ENCODE peak calls at places on chromosomes 5 and 9, in seven cellular contexts. One of them, this sample, is unnamed.

GRCh38 chr5:68548959-68549676 is 333.6 kb downstream of the PIK3R1 start:
- DNase-seq in mesenchymal stem cell: peak; percentile 89
- DNase-seq in IMR-90: peak; percentile 92
- DNase-seq in neuronal stem cell: no peak
- DNase-seq in H9: no peak
- DNase-seq in mesendoderm: no peak
- DNase-seq in H1: no peak
- DNase-seq in this sample: no peak

GRCh38 chr5:66972004-66972403 is 224.6 kb downstream of the CD180 start:
- DNase-seq in mesenchymal stem cell: no peak
- DNase-seq in IMR-90: no peak
- DNase-seq in neuronal stem cell: no peak
- DNase-seq in H9: no peak
- DNase-seq in mesendoderm: no peak
- DNase-seq in H1: no peak
- DNase-seq in this sample: no peak

GRCh38 chr9:85516976-85517637 is 224.6 kb downstream of the AGTPBP1 start:
- DNase-seq in mesenchymal stem cell: no peak
- DNase-seq in IMR-90: no peak
- DNase-seq in neuronal stem cell: no peak
- DNase-seq in H9: no peak
- DNase-seq in mesendoderm: no peak
- DNase-seq in H1: no peak
- DNase-seq in this sample: peak; percentile 87

GRCh38 chr9:9615086-9615485 is 997.7 kb downstream of the PTPRD start:
- DNase-seq in mesenchymal stem cell: no peak
- DNase-seq in IMR-90: no peak
- DNase-seq in neuronal stem cell: no peak
- DNase-seq in H9: no peak
- DNase-seq in mesendoderm: no peak
- DNase-seq in H1: no peak
- DNase-seq in this sample: no peak

GRCh38 chr5:110726249-110727024 is at the start of gene TMEM232:
- DNase-seq in mesenchymal stem cell: peak; percentile 79
- DNase-seq in IMR-90: peak; percentile 78
- DNase-seq in neuronal stem cell: peak; percentile 67
- DNase-seq in H9: peak; percentile 86
- DNase-seq in mesendoderm: peak; percentile 92
- DNase-seq in H1: peak; percentile 77
- DNase-seq in this sample: peak; percentile 90

GRCh38 chr5:116441223-116441622 is 133.4 kb downstream of the SEMA6A start:
- DNase-seq in mesenchymal stem cell: no peak
- DNase-seq in IMR-90: no peak
- DNase-seq in neuronal stem cell: no peak
- DNase-seq in H9: peak; percentile 68
- DNase-seq in mesendoderm: peak; percentile 58
- DNase-seq in H1: peak; percentile 57
- DNase-seq in this sample: no peak

GRCh38 chr5:64612349-64612961 is 77.8 kb upstream of the SHISAL2B start:
- DNase-seq in mesenchymal stem cell: peak; percentile 69
- DNase-seq in IMR-90: peak; percentile 64
- DNase-seq in neuronal stem cell: peak; percentile 59
- DNase-seq in H9: peak; percentile 36
- DNase-seq in mesendoderm: peak; percentile 81
- DNase-seq in H1: no peak
- DNase-seq in this sample: peak; percentile 75

GRCh38 chr9:108217601-108218190 is 638.1 kb downstream of the ACTL7B start:
- DNase-seq in mesenchymal stem cell: no peak
- DNase-seq in IMR-90: no peak
- DNase-seq in neuronal stem cell: no peak
- DNase-seq in H9: no peak
- DNase-seq in mesendoderm: no peak
- DNase-seq in H1: no peak
- DNase-seq in this sample: no peak

GRCh38 chr9:21605489-21605931 is 123.4 kb upstream of the IFNE start:
- DNase-seq in mesenchymal stem cell: peak; percentile 72
- DNase-seq in IMR-90: peak; percentile 88
- DNase-seq in neuronal stem cell: no peak
- DNase-seq in H9: no peak
- DNase-seq in mesendoderm: no peak
- DNase-seq in H1: no peak
- DNase-seq in this sample: no peak

GRCh38 chr9:114108016-114108833 is 9.1 kb upstream of the KIF12 start:
- DNase-seq in mesenchymal stem cell: peak; percentile 74
- DNase-seq in IMR-90: peak; percentile 77
- DNase-seq in neuronal stem cell: peak; percentile 87
- DNase-seq in H9: peak; percentile 92
- DNase-seq in mesendoderm: peak; percentile 90
- DNase-seq in H1: peak; percentile 93
- DNase-seq in this sample: peak; percentile 95

GRCh38 chr9:20658677-20659473 is 25.2 kb upstream of the FOCAD start:
- DNase-seq in mesenchymal stem cell: peak; percentile 62
- DNase-seq in IMR-90: no peak
- DNase-seq in neuronal stem cell: no peak
- DNase-seq in H9: no peak
- DNase-seq in mesendoderm: peak; percentile 60
- DNase-seq in H1: no peak
- DNase-seq in this sample: peak; percentile 19

GRCh38 chr5:147949711-147950573 is 43.6 kb upstream of the C5orf46 start:
- DNase-seq in mesenchymal stem cell: peak; percentile 65
- DNase-seq in IMR-90: peak; percentile 39
- DNase-seq in neuronal stem cell: peak; percentile 18
- DNase-seq in H9: no peak
- DNase-seq in mesendoderm: peak; percentile 67
- DNase-seq in H1: no peak
- DNase-seq in this sample: peak; percentile 84

GRCh38 chr5:133247881-133248642 is 196.2 kb downstream of the HSPA4 start:
- DNase-seq in mesenchymal stem cell: peak; percentile 68
- DNase-seq in IMR-90: peak; percentile 49
- DNase-seq in neuronal stem cell: peak; percentile 46
- DNase-seq in H9: peak; percentile 84
- DNase-seq in mesendoderm: peak; percentile 89
- DNase-seq in H1: peak; percentile 64
- DNase-seq in this sample: peak; percentile 48

GRCh38 chr5:67983251-67983941 is 232.2 kb upstream of the PIK3R1 start:
- DNase-seq in mesenchymal stem cell: peak; percentile 83
- DNase-seq in IMR-90: peak; percentile 72
- DNase-seq in neuronal stem cell: no peak
- DNase-seq in H9: no peak
- DNase-seq in mesendoderm: no peak
- DNase-seq in H1: no peak
- DNase-seq in this sample: no peak

GRCh38 chr5:11595045-11595444 is 309.2 kb downstream of the CTNND2 start:
- DNase-seq in mesenchymal stem cell: no peak
- DNase-seq in IMR-90: no peak
- DNase-seq in neuronal stem cell: no peak
- DNase-seq in H9: no peak
- DNase-seq in mesendoderm: peak; percentile 12
- DNase-seq in H1: no peak
- DNase-seq in this sample: no peak

GRCh38 chr5:113330533-113331200 is 104.1 kb downstream of the TSSK1B start:
- DNase-seq in mesenchymal stem cell: peak; percentile 37
- DNase-seq in IMR-90: peak; percentile 60
- DNase-seq in neuronal stem cell: no peak
- DNase-seq in H9: no peak
- DNase-seq in mesendoderm: peak; percentile 48
- DNase-seq in H1: no peak
- DNase-seq in this sample: no peak

GRCh38 chr9:97505845-97506244 is 4.4 kb downstream of the TMOD1 start:
- DNase-seq in mesenchymal stem cell: no peak
- DNase-seq in IMR-90: no peak
- DNase-seq in neuronal stem cell: no peak
- DNase-seq in H9: no peak
- DNase-seq in mesendoderm: no peak
- DNase-seq in H1: peak; percentile 16
- DNase-seq in this sample: no peak

GRCh38 chr5:37272564-37272963 is 23.4 kb upstream of the CPLANE1 start:
- DNase-seq in mesenchymal stem cell: no peak
- DNase-seq in IMR-90: peak; percentile 2
- DNase-seq in neuronal stem cell: no peak
- DNase-seq in H9: no peak
- DNase-seq in mesendoderm: peak; percentile 87
- DNase-seq in H1: no peak
- DNase-seq in this sample: peak; percentile 43

GRCh38 chr5:149941795-149942194 is 2.8 kb downstream of the PDE6A start:
- DNase-seq in mesenchymal stem cell: no peak
- DNase-seq in IMR-90: no peak
- DNase-seq in neuronal stem cell: no peak
- DNase-seq in H9: no peak
- DNase-seq in mesendoderm: no peak
- DNase-seq in H1: no peak
- DNase-seq in this sample: no peak

GRCh38 chr5:89458330-89458656 is 575.3 kb upstream of the MEF2C start:
- DNase-seq in mesenchymal stem cell: no peak
- DNase-seq in IMR-90: no peak
- DNase-seq in neuronal stem cell: no peak
- DNase-seq in H9: no peak
- DNase-seq in mesendoderm: no peak
- DNase-seq in H1: no peak
- DNase-seq in this sample: no peak

GRCh38 chr9:84667571-84668203 is 1.8 kb upstream of the NTRK2 start:
- DNase-seq in mesenchymal stem cell: peak; percentile 40
- DNase-seq in IMR-90: peak; percentile 12
- DNase-seq in neuronal stem cell: peak; percentile 21
- DNase-seq in H9: peak; percentile 50
- DNase-seq in mesendoderm: peak; percentile 51
- DNase-seq in H1: peak; percentile 54
- DNase-seq in this sample: peak; percentile 51

DNA sequence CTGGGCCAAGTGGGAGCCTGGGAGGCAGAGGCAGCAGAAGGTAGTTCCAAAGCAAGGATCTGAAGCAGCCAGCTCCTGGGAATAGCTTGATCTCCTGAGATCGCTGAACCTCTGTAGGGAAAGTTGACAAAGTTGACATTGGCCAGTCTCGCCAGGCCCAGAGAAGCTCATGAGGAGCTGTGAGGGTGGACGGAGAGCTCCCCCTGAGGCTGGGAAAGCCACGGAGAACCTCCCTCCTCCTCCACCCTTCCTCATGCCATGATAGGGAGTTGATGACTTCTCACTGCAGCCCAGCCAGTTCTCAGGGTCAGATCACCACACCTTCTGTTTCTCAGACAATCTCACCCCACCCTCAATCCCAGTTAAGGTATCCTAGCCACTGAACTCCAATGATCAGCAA is 30.4 kb upstream of the KCNV2 start:
- DNase-seq in mesenchymal stem cell: no peak
- DNase-seq in IMR-90: no peak
- DNase-seq in neuronal stem cell: no peak
- DNase-seq in H9: peak; percentile 26
- DNase-seq in mesendoderm: peak; percentile 45
- DNase-seq in H1: no peak
- DNase-seq in this sample: no peak
- H3K23ac ChIP-seq in mesenchymal stem cell: no peak overlapping the region
- H3K23ac ChIP-seq in IMR-90: no peak overlapping the region
- H3K23ac ChIP-seq in neuronal stem cell: peak overlapping the region; percentile 8
- H3K23ac ChIP-seq in H9: no peak overlapping the region
- H3K23ac ChIP-seq in mesendoderm: no peak overlapping the region
- H3K23ac ChIP-seq in H1: no peak overlapping the region
- H3K23ac ChIP-seq in this sample: no peak overlapping the region

GRCh38 chr9:2623046-2623865 is 1.7 kb downstream of the VLDLR start:
- DNase-seq in mesenchymal stem cell: peak; percentile 43
- DNase-seq in IMR-90: peak; percentile 59
- DNase-seq in neuronal stem cell: peak; percentile 42
- DNase-seq in H9: peak; percentile 78
- DNase-seq in mesendoderm: peak; percentile 82
- DNase-seq in H1: peak; percentile 74
- DNase-seq in this sample: peak; percentile 75
- H3K27ac ChIP-seq in mesenchymal stem cell: peak overlapping the region; percentile 83
- H3K27ac ChIP-seq in IMR-90: peak overlapping the region; percentile 39
- H3K27ac ChIP-seq in neuronal stem cell: no peak overlapping the region
- H3K27ac ChIP-seq in H9: no peak overlapping the region
- H3K27ac ChIP-seq in mesendoderm: peak overlapping the region; percentile 4
- H3K27ac ChIP-seq in H1: no peak overlapping the region
- H3K27ac ChIP-seq in this sample: peak overlapping the region; percentile 60

GRCh38 chr5:81165493-81166119 is 67.5 kb upstream of the CKMT2 start:
- DNase-seq in mesenchymal stem cell: peak; percentile 65
- DNase-seq in IMR-90: peak; percentile 67
- DNase-seq in neuronal stem cell: peak; percentile 43
- DNase-seq in H9: peak; percentile 78
- DNase-seq in mesendoderm: peak; percentile 91
- DNase-seq in H1: peak; percentile 77
- DNase-seq in this sample: peak; percentile 73
- H3K23ac ChIP-seq in mesenchymal stem cell: no peak overlapping the region
- H3K23ac ChIP-seq in IMR-90: no peak overlapping the region
- H3K23ac ChIP-seq in neuronal stem cell: no peak overlapping the region
- H3K23ac ChIP-seq in H9: no peak overlapping the region
- H3K23ac ChIP-seq in mesendoderm: no peak overlapping the region
- H3K23ac ChIP-seq in H1: no peak overlapping the region
- H3K23ac ChIP-seq in this sample: no peak overlapping the region

GRCh38 chr5:56130664-56131063 is 102.5 kb downstream of the ANKRD55 start:
- DNase-seq in mesenchymal stem cell: no peak
- DNase-seq in IMR-90: no peak
- DNase-seq in neuronal stem cell: no peak
- DNase-seq in H9: no peak
- DNase-seq in mesendoderm: no peak
- DNase-seq in H1: no peak
- DNase-seq in this sample: no peak

GRCh38 chr5:56126487-56127179 is 106.5 kb downstream of the ANKRD55 start:
- DNase-seq in mesenchymal stem cell: no peak
- DNase-seq in IMR-90: peak; percentile 86
- DNase-seq in neuronal stem cell: no peak
- DNase-seq in H9: no peak
- DNase-seq in mesendoderm: no peak
- DNase-seq in H1: no peak
- DNase-seq in this sample: no peak

GRCh38 chr5:56129288-56129687 is 103.8 kb downstream of the ANKRD55 start:
- DNase-seq in mesenchymal stem cell: no peak
- DNase-seq in IMR-90: peak; percentile 29
- DNase-seq in neuronal stem cell: no peak
- DNase-seq in H9: no peak
- DNase-seq in mesendoderm: no peak
- DNase-seq in H1: no peak
- DNase-seq in this sample: no peak

GRCh38 chr5:56124885-56125250 is 108.3 kb downstream of the ANKRD55 start:
- DNase-seq in mesenchymal stem cell: peak; percentile 60
- DNase-seq in IMR-90: no peak
- DNase-seq in neuronal stem cell: no peak
- DNase-seq in H9: no peak
- DNase-seq in mesendoderm: no peak
- DNase-seq in H1: no peak
- DNase-seq in this sample: no peak

DNA sequence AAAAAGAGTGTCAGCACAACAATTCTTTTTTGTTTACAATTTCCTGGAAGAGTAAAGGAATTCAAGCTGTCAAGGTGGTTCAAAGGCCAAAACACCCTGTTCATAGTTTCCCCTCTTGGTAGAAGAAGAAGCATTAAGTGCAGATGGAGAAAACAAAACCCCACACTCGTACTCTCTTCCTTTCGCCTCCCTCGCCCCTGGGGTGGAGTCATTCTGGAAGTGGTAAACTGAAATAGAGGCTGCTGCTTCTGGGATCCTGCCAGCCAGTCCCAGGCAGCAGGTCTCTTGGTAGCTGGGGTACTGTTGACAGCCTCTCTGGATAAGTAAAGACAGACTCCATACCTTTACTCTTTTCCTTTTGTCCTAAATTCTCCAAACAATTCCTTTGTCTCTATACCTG is 105.0 kb downstream of the ANKRD55 start:
- DNase-seq in mesenchymal stem cell: no peak
- DNase-seq in IMR-90: no peak
- DNase-seq in neuronal stem cell: no peak
- DNase-seq in H9: no peak
- DNase-seq in mesendoderm: no peak
- DNase-seq in H1: no peak
- DNase-seq in this sample: no peak
- H3K27ac ChIP-seq in mesenchymal stem cell: no peak overlapping the region
- H3K27ac ChIP-seq in IMR-90: no peak overlapping the region
- H3K27ac ChIP-seq in neuronal stem cell: no peak overlapping the region
- H3K27ac ChIP-seq in H9: no peak overlapping the region
- H3K27ac ChIP-seq in mesendoderm: no peak overlapping the region
- H3K27ac ChIP-seq in H1: no peak overlapping the region
- H3K27ac ChIP-seq in this sample: no peak overlapping the region

GRCh38 chr9:126856326-126856877 is 4.0 kb upstream of the ZBTB34 start:
- DNase-seq in mesenchymal stem cell: no peak
- DNase-seq in IMR-90: no peak
- DNase-seq in neuronal stem cell: no peak
- DNase-seq in H9: peak; percentile 75
- DNase-seq in mesendoderm: no peak
- DNase-seq in H1: no peak
- DNase-seq in this sample: no peak
- H3K23ac ChIP-seq in mesenchymal stem cell: no peak overlapping the region
- H3K23ac ChIP-seq in IMR-90: no peak overlapping the region
- H3K23ac ChIP-seq in neuronal stem cell: no peak overlapping the region
- H3K23ac ChIP-seq in H9: no peak overlapping the region
- H3K23ac ChIP-seq in mesendoderm: no peak overlapping the region
- H3K23ac ChIP-seq in H1: no peak overlapping the region
- H3K23ac ChIP-seq in this sample: no peak overlapping the region